ENCODE peak calls at places on chromosomes 7 and 10, in five cellular contexts. O, Q, M, L and F are unnamed samples.

GRCh38 chr7:142669074-142669654 is 80.1 kb upstream of the PRSS1 start:
- DNase-seq in O (no peak), Q (peak), M (no peak), L (no peak), F (no peak)

GRCh38 chr10:104032144-104032775 is 53.4 kb downstream of the COL17A1 start:
- DNase-seq in O (no peak), Q (no peak), M (no peak), L (no peak), F (no peak)

GRCh38 chr10:102312683-102313082 is 67.4 kb downstream of the GBF1 start:
- DNase-seq in O (no peak), Q (no peak), M (no peak), L (no peak), F (no peak)

GRCh38 chr7:139523199-139523941 is at the start of gene CLEC2L:
- DNase-seq in O (peak), Q (no peak), M (no peak), L (no peak), F (no peak)

GRCh38 chr10:100325164-100325563 is 4.9 kb downstream of the PKD2L1 start:
- DNase-seq in O (no peak), Q (no peak), M (no peak), L (no peak), F (no peak)

GRCh38 chr10:36423821-36424248 is 701.6 kb upstream of the ANKRD30A start:
- DNase-seq in O (no peak), Q (no peak), M (no peak), L (no peak), F (no peak)

GRCh38 chr10:100518761-100519241 is 860 bp downstream of the SEC31B start:
- DNase-seq in O (no peak), Q (peak), M (peak), L (peak), F (no peak)

GRCh38 chr7:151869457-151869856 is 7.5 kb downstream of the PRKAG2 start:
- DNase-seq in O (peak), Q (no peak), M (no peak), L (no peak), F (no peak)

GRCh38 chr7:120955577-120956149 is 5.1 kb downstream of the ING3 start:
- DNase-seq in O (no peak), Q (no peak), M (no peak), L (no peak), F (no peak)

GRCh38 chr7:31648288-31648687 is 38.7 kb upstream of the PPP1R17 start:
- DNase-seq in O (no peak), Q (no peak), M (no peak), L (no peak), F (no peak)

GRCh38 chr7:132161231-132161915 is 414.9 kb downstream of the PLXNA4 start:
- DNase-seq in O (no peak), Q (no peak), M (no peak), L (peak), F (no peak)

GRCh38 chr10:131242007-131242406 is 69.5 kb downstream of the TCERG1L start:
- DNase-seq in O (peak), Q (no peak), M (no peak), L (peak), F (no peak)

GRCh38 chr7:71131256-71131752 is 640 bp upstream of the GALNT17 start:
- DNase-seq in O (peak), Q (no peak), M (no peak), L (peak), F (no peak)

GRCh38 chr10:95445837-95446347 is 115.3 kb downstream of the SORBS1 start:
- DNase-seq in O (no peak), Q (peak), M (peak), L (peak), F (no peak)

GRCh38 chr10:57992321-57993077 is 275.2 kb downstream of the IPMK start:
- DNase-seq in O (no peak), Q (no peak), M (no peak), L (no peak), F (no peak)